ENCODE peak calls at places on chromosome 21, in eight cellular contexts. L is tibial artery, X is IMR-90, F is GM12865, I is fibroblast of lung, C is AG04450, S is foreskin fibroblast, R is psoas muscle. A is an unnamed sample.
A peak's percentile ranks its signal among the peaks of the same experiment; 100 is the strongest.

GRCh38 chr21:39318091-39318959 is 4.9 kb upstream of the BRWD1 start:
- DNase-seq in L (no peak), F (no peak), C (no peak), I (no peak), R (no peak), S (no peak), X (no peak), A (no peak)

GRCh38 chr21:15768045-15768601 is 38.3 kb downstream of the USP25 start:
- DNase-seq in F (no peak), C (no peak), X (no peak), R (no peak), I (peak; percentile 20), L (no peak), S (no peak), A (no peak)

GRCh38 chr21:15604424-15604823 is 125.4 kb upstream of the USP25 start:
- DNase-seq in L (no peak), F (no peak), S (peak; percentile 20), C (no peak), I (peak; percentile 70), X (peak; percentile 32), R (no peak), A (peak; percentile 20)

GRCh38 chr21:29730281-29730680 is 209.5 kb downstream of the GRIK1 start:
- DNase-seq in C (no peak), F (no peak), R (no peak), S (no peak), I (peak; percentile 37), X (no peak), L (no peak), A (no peak)

GRCh38 chr21:34701726-34702125 is 32.9 kb downstream of the CLIC6 start:
- DNase-seq in I (peak; percentile 32), F (no peak), C (no peak), S (no peak), L (no peak), X (peak; percentile 56), R (no peak), A (peak; percentile 42)

GRCh38 chr21:36209626-36210171 is 53.1 kb downstream of the DOP1B start:
- DNase-seq in L (no peak), I (peak; percentile 71), F (peak; percentile 74), C (peak; percentile 56), S (peak; percentile 71), R (no peak), X (peak; percentile 82), A (peak; percentile 28)

GRCh38 chr21:31218830-31219608 is 125.0 kb downstream of the TIAM1 start:
- DNase-seq in L (peak; percentile 52), I (peak; percentile 72), F (no peak), R (peak; percentile 55), S (no peak), X (peak; percentile 29), C (no peak), A (no peak)

GRCh38 chr21:37546949-37547614 is 180.5 kb downstream of the DYRK1A start:
- DNase-seq in R (no peak), L (no peak), S (peak; percentile 16), C (no peak), X (no peak), I (peak; percentile 70), F (no peak), A (no peak)

GRCh38 chr21:26717146-26717739 is 128.0 kb downstream of the ADAMTS1 start:
- DNase-seq in F (peak; percentile 10), C (no peak), L (no peak), S (peak; percentile 3), R (no peak), X (peak; percentile 31), I (no peak), A (no peak)

GRCh38 chr21:29299046-29299905 is 554 bp downstream of the BACH1 start:
- DNase-seq in I (peak; percentile 63), C (no peak), F (no peak), S (peak; percentile 62), R (peak; percentile 77), L (peak; percentile 53), X (peak; percentile 65), A (no peak)

GRCh38 chr21:35932232-35932911 is 128.0 kb downstream of the SETD4 start:
- DNase-seq in F (peak; percentile 73), I (peak; percentile 91), X (peak; percentile 95), S (peak; percentile 97), L (peak; percentile 61), R (peak; percentile 61), C (peak; percentile 80), A (peak; percentile 67)

DNA sequence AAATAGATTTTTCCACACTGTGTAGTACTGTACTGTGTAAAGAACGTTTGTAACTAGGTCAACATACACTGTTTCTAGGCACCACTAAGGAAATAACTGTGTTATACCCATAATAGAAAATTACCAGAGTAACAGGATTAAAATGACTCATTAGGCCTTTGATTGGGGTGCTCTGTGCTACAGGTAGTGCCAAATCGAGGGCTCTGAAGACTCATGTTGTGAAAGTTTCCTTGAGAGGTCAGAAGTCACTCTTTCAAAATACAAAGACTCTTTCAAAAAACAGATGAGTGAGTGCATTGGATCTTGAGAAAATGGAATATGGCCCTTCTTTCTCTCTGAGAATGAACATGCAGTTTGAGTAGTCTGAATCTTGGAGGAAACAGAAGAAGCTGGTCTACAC is 143.0 kb downstream of the MRPL39 start:
- DNase-seq in F (peak; percentile 89), X (no peak), R (no peak), S (no peak), I (no peak), C (no peak), L (no peak), A (no peak)
- H3K4me3 ChIP-seq in F (peak overlapping the region; percentile 59), X (no peak overlapping the region), R (no peak overlapping the region), S (no peak overlapping the region), I (no peak overlapping the region), C (no peak overlapping the region), L (no peak overlapping the region), A (no peak overlapping the region)

GRCh38 chr21:17053321-17053720 is 459.5 kb upstream of the CXADR start:
- DNase-seq in F (no peak), R (no peak), I (no peak), C (no peak), S (no peak), X (no peak), L (no peak), A (no peak)
- TF ChIP-seq CTCF in F (no peak), R (no peak), I (no peak), C (no peak), S (no peak), X (no peak), L (no peak), A (no peak)

GRCh38 chr21:42615924-42616323 is 37.5 kb upstream of the PDE9A start:
- DNase-seq in X (no peak), R (no peak), L (no peak), I (no peak), S (no peak), F (no peak), C (no peak), A (no peak)

GRCh38 chr21:42618713-42619112 is 34.7 kb upstream of the PDE9A start:
- DNase-seq in R (no peak), F (no peak), C (no peak), X (no peak), S (no peak), I (no peak), L (no peak), A (no peak)

GRCh38 chr21:42617476-42617875 is 35.9 kb upstream of the PDE9A start:
- DNase-seq in S (no peak), I (no peak), R (no peak), L (no peak), X (no peak), F (no peak), C (no peak), A (no peak)

GRCh38 chr21:42614811-42615342 is 38.5 kb upstream of the PDE9A start:
- DNase-seq in X (no peak), C (no peak), R (no peak), L (no peak), F (peak; percentile 44), I (no peak), S (peak; percentile 21), A (no peak)

DNA sequence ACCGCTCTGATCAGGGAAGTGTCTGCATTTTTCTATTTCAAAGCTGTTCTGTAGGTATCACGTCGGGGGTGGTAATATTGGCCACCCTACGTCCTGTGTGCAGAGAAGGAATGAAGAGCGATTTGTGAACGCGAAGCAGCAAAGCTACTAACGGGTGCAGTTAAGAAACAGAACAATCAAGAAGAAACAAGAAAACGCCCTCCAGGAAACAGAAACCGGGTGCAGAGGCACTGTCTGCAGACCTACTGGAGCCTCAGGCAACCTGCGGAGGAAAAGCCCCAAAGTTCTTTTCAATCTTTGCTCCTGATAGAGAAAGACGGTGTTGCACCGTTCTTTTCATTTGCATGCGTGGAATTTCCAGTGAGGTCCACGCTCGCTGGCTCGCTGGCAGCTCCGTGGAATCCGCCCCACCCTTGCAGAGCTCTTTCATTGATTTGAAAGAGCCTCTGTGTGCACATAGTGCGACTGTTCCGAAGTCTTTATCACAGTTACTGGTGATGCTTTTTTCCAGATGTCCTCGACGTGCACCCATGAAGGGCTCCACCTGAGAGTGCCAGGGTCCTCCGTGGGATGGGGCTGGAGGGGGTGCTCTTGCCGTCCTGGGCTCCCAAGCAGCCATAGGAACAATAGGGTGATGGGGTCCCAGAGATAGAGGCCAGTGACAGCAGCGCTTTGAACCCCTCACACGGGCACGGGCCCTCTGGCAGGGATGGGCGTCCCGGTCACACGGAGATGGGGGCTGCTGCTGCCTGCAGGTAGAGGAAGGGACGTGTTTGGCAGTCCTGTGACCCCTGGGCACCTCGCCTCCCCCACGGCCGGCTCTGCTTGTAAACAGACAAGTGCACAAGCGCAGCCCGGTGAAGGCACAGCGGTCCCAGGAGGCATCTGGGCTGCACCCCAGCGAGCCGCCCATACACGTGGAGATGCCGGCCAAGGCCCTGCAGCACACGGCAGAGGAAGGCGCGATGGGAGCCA is 36.8 kb upstream of the PDE9A start:
- DNase-seq in R (no peak), X (no peak), L (no peak), C (no peak), I (no peak), S (no peak), F (no peak), A (no peak)
- H3K4me3 ChIP-seq in R (no peak overlapping the region), X (no peak overlapping the region), L (no peak overlapping the region), C (no peak overlapping the region), I (no peak overlapping the region), S (no peak overlapping the region), F (no peak overlapping the region), A (no peak overlapping the region)

GRCh38 chr21:46097826-46098286 is at the start of gene COL6A2:
- DNase-seq in X (peak; percentile 71), L (peak; percentile 62), I (peak; percentile 59), S (peak; percentile 83), C (no peak), F (no peak), R (peak; percentile 65), A (no peak)

GRCh38 chr21:46098303-46099141 is 610 bp downstream of the COL6A2 start:
- DNase-seq in I (no peak), R (peak; percentile 35), S (no peak), X (no peak), L (peak; percentile 25), F (no peak), C (no peak), A (no peak)

GRCh38 chr21:46100426-46100825 is 2.5 kb downstream of the COL6A2 start:
- DNase-seq in L (no peak), X (peak; percentile 64), S (peak; percentile 45), F (no peak), R (peak; percentile 30), C (no peak), I (peak; percentile 71), A (peak; percentile 59)

GRCh38 chr21:46100020-46100419 is 2.1 kb downstream of the COL6A2 start:
- DNase-seq in X (no peak), R (no peak), C (no peak), I (no peak), L (no peak), F (no peak), S (no peak), A (no peak)

DNA sequence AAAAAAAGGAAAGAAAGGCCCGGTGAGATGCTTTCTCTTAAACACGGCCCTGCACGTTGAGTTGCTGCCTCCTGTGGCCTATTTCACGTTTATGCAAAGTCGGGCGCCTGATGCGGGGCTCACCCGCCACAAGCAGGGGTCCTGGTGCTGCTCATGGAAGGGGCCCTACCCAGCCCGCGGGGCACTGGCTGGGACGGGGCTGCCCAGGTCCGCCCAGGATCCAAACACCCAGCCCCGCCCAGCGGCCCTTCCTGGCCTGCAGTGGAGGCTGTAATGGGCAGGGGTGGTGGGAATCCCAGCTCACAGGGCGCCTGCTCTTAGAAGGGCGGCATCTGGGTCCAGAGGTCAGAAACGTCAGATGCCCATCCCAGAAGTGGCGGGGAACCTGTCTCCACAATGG is 1.6 kb downstream of the COL6A2 start:
- DNase-seq in R (peak; percentile 46), S (no peak), I (no peak), L (peak; percentile 47), C (no peak), X (peak; percentile 34), F (no peak), A (no peak)
- TF ChIP-seq CTCF in R (no peak), S (peak; percentile 16), I (peak; percentile 33), L (no peak), C (peak; percentile 38), X (no peak), F (no peak), A (peak; percentile 7)

A was measured in AG09309.